ENCODE peak calls at places on chromosomes 2 and 18, in seven cellular contexts. P, F, A, C, R, D and O are unnamed samples.
A peak's percentile ranks its signal among the peaks of the same experiment; 100 is the strongest.

GRCh38 chr18:68229351-68229750 is 485.6 kb downstream of the TMX3 start:
- DNase-seq in P (no peak), F (no peak), A (no peak), C (no peak), R (no peak), D (no peak), O (no peak)

GRCh38 chr2:55048925-55049793 is 1.1 kb downstream of the RTN4 start:
- DNase-seq in P (peak; percentile 82), F (peak; percentile 62), A (peak; percentile 85), C (peak; percentile 79), R (peak; percentile 80), D (peak; percentile 93), O (peak; percentile 77)

GRCh38 chr2:106801256-106801655 is 84.7 kb downstream of the ST6GAL2 start:
- DNase-seq in P (no peak), F (no peak), A (no peak), C (no peak), R (peak; percentile 62), D (no peak), O (peak; percentile 59)

GRCh38 chr2:194765723-194766122 is 891.3 kb upstream of the SLC39A10 start:
- DNase-seq in P (no peak), F (no peak), A (no peak), C (no peak), R (no peak), D (no peak), O (no peak)

GRCh38 chr2:149410701-149411484 is 80.5 kb downstream of the LYPD6 start:
- DNase-seq in P (no peak), F (no peak), A (no peak), C (no peak), R (no peak), D (peak; percentile 87), O (no peak)

GRCh38 chr2:99806758-99807157 is 316.9 kb upstream of the REV1 start:
- DNase-seq in P (peak; percentile 31), F (no peak), A (no peak), C (no peak), R (no peak), D (peak; percentile 52), O (no peak)

GRCh38 chr18:70363861-70364260 is 75.0 kb downstream of the SOCS6 start:
- DNase-seq in P (peak; percentile 67), F (no peak), A (no peak), C (no peak), R (no peak), D (peak; percentile 61), O (no peak)

GRCh38 chr2:132804045-132804444 is 134.0 kb upstream of the LYPD1 start:
- DNase-seq in P (peak; percentile 61), F (no peak), A (no peak), C (no peak), R (no peak), D (peak; percentile 82), O (peak; percentile 55)

GRCh38 chr2:222483513-222484039 is 59.2 kb downstream of the SGPP2 start:
- DNase-seq in P (no peak), F (no peak), A (no peak), C (no peak), R (no peak), D (no peak), O (peak; percentile 38)

GRCh38 chr2:38243186-38243890 is 133.7 kb downstream of the ATL2 start:
- DNase-seq in P (no peak), F (no peak), A (no peak), C (no peak), R (no peak), D (no peak), O (no peak)

GRCh38 chr2:161241894-161242293 is 66.3 kb upstream of the PSMD14 start:
- DNase-seq in P (no peak), F (no peak), A (no peak), C (no peak), R (no peak), D (no peak), O (no peak)

GRCh38 chr2:182447843-182448242 is 21.0 kb upstream of the PDE1A start:
- DNase-seq in P (peak; percentile 90), F (no peak), A (no peak), C (no peak), R (no peak), D (peak; percentile 81), O (peak; percentile 87)

GRCh38 chr2:238939074-238939473 is 91.2 kb downstream of the TWIST2 start:
- DNase-seq in P (peak; percentile 74), F (no peak), A (peak; percentile 31), C (no peak), R (no peak), D (peak; percentile 78), O (no peak)